ENCODE peak calls at places on chromosomes 13 and 19, in four cellular contexts. One of them, this sample, is unnamed.

GRCh38 chr13:101757446-101758039 is 305.1 kb downstream of the ITGBL1 start:
- DNase-seq in K562: no peak
- DNase-seq in HepG2: no peak
- DNase-seq in A549: peak; percentile 28
- DNase-seq in this sample: no peak

GRCh38 chr13:34764246-34764645 is 177.8 kb upstream of the NBEA start:
- DNase-seq in K562: no peak
- DNase-seq in A549: no peak
- DNase-seq in HepG2: no peak
- DNase-seq in this sample: no peak

GRCh38 chr19:17311455-17312248 is 2.3 kb downstream of the DDA1 start:
- DNase-seq in HepG2: peak; percentile 76
- DNase-seq in A549: peak; percentile 73
- DNase-seq in K562: no peak
- DNase-seq in this sample: no peak

GRCh38 chr19:2524840-2525723 is 49.2 kb downstream of the GADD45B start:
- DNase-seq in HepG2: peak; percentile 68
- DNase-seq in A549: peak; percentile 74
- DNase-seq in K562: no peak
- DNase-seq in this sample: no peak

GRCh38 chr13:71124230-71124629 is 742.8 kb downstream of the DACH1 start:
- DNase-seq in HepG2: no peak
- DNase-seq in A549: no peak
- DNase-seq in K562: no peak
- DNase-seq in this sample: no peak

GRCh38 chr13:54004026-54004699 is 975.5 kb downstream of the OLFM4 start:
- DNase-seq in A549: no peak
- DNase-seq in K562: no peak
- DNase-seq in HepG2: no peak
- DNase-seq in this sample: no peak

GRCh38 chr13:91101436-91101835 is 246.1 kb upstream of the MIR17HG start:
- DNase-seq in K562: no peak
- DNase-seq in HepG2: no peak
- DNase-seq in A549: no peak
- DNase-seq in this sample: no peak

GRCh38 chr13:86710013-86710412 is 910.8 kb upstream of the SLITRK6 start:
- DNase-seq in A549: no peak
- DNase-seq in K562: no peak
- DNase-seq in HepG2: no peak
- DNase-seq in this sample: no peak

GRCh38 chr19:18093439-18094161 is 4.0 kb upstream of the MAST3 start:
- DNase-seq in A549: peak; percentile 52
- DNase-seq in HepG2: peak; percentile 47
- DNase-seq in K562: peak; percentile 89
- DNase-seq in this sample: no peak

GRCh38 chr19:10766049-10766623 is 48.3 kb downstream of the DNM2 start:
- DNase-seq in A549: no peak
- DNase-seq in K562: no peak
- DNase-seq in HepG2: no peak
- DNase-seq in this sample: no peak
- TF ChIP-seq POLR2AphosphoS2 in A549: no peak
- TF ChIP-seq POLR2AphosphoS2 in K562: no peak
- TF ChIP-seq POLR2AphosphoS2 in HepG2: no peak
- TF ChIP-seq POLR2AphosphoS2 in this sample: no peak

GRCh38 chr13:61275251-61275650 is 140.4 kb downstream of the PCDH20 start:
- DNase-seq in A549: no peak
- DNase-seq in K562: no peak
- DNase-seq in HepG2: no peak
- DNase-seq in this sample: no peak
- TF ChIP-seq POLR2AphosphoS2 in A549: no peak
- TF ChIP-seq POLR2AphosphoS2 in K562: no peak
- TF ChIP-seq POLR2AphosphoS2 in HepG2: no peak
- TF ChIP-seq POLR2AphosphoS2 in this sample: no peak

GRCh38 chr19:49421039-49421877 is 2.0 kb downstream of the PTH2 start:
- DNase-seq in HepG2: no peak
- DNase-seq in K562: peak; percentile 96
- DNase-seq in A549: no peak
- DNase-seq in this sample: no peak
- TF ChIP-seq POLR2AphosphoS2 in HepG2: no peak
- TF ChIP-seq POLR2AphosphoS2 in K562: no peak
- TF ChIP-seq POLR2AphosphoS2 in A549: no peak
- TF ChIP-seq POLR2AphosphoS2 in this sample: no peak

GRCh38 chr19:1275260-1275975 is at the start of gene FAM174C:
- DNase-seq in A549: peak; percentile 81
- DNase-seq in HepG2: peak; percentile 91
- DNase-seq in K562: peak; percentile 96
- DNase-seq in this sample: peak; percentile 87

GRCh38 chr19:1278074-1278473 is 2.7 kb downstream of the FAM174C start:
- DNase-seq in A549: no peak
- DNase-seq in K562: no peak
- DNase-seq in HepG2: no peak
- DNase-seq in this sample: no peak

GRCh38 chr19:1277061-1277460 is 1.7 kb downstream of the FAM174C start:
- DNase-seq in HepG2: no peak
- DNase-seq in K562: no peak
- DNase-seq in A549: no peak
- DNase-seq in this sample: no peak

GRCh38 chr19:1275976-1276619 is 768 bp downstream of the FAM174C start:
- DNase-seq in K562: no peak
- DNase-seq in HepG2: no peak
- DNase-seq in A549: no peak
- DNase-seq in this sample: no peak

DNA sequence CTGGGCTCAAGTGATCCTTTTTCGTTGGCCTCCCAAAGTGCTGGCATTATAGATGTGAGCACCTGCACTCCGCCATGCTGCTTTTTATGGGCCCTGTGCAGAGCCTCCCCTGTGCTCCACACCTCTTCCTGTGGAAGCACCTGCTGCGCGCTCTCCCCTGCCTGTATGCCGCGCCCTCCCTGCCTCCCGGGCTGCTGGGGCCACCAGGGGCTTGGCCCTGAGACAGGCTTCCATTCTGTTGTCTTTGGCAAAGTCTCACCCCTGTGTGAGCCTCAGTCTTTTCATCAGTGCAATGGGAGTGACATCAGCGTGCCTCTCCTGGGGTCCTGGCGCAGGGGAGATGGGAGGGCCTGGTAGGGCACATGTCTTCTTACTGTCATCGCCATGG is 1.3 kb downstream of the FAM174C start:
- DNase-seq in K562: no peak
- DNase-seq in HepG2: no peak
- DNase-seq in A549: no peak
- DNase-seq in this sample: no peak
- TF ChIP-seq POLR2AphosphoS2 in K562: no peak
- TF ChIP-seq POLR2AphosphoS2 in HepG2: no peak
- TF ChIP-seq POLR2AphosphoS2 in A549: no peak
- TF ChIP-seq POLR2AphosphoS2 in this sample: no peak

DNA sequence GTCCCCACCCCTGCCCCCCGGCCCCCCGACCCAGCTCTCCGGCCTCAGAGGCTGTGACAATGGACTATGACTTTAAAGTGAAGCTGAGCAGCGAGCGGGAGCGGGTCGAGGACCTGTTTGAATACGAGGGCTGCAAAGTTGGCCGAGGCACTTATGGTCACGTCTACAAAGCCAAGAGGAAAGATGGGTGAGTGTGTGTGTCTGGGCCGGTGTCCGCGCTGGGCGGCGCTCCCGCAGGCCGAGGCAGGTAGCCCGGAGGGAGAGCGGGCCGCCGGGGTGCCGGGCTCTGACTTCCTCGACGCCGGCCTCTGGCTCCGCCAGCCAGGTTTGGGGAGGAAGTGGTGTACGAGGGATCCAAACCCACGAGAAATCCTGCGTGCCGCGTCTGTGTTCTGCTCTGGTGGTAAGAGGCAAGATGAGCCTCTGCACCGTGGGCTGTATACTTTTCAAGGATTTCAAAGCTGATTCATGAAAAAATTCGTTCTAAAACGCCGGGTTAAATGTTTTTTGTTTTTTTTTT is 714 bp downstream of the CDK8 start:
- DNase-seq in HepG2: peak; percentile 44
- DNase-seq in K562: peak; percentile 42
- DNase-seq in A549: peak; percentile 8
- DNase-seq in this sample: no peak
- TF ChIP-seq POLR2AphosphoS2 in HepG2: no peak
- TF ChIP-seq POLR2AphosphoS2 in K562: no peak
- TF ChIP-seq POLR2AphosphoS2 in A549: no peak
- TF ChIP-seq POLR2AphosphoS2 in this sample: no peak

GRCh38 chr19:21483589-21484170 is 21.7 kb upstream of the ZNF429 start:
- DNase-seq in K562: peak; percentile 28
- DNase-seq in HepG2: no peak
- DNase-seq in A549: no peak
- DNase-seq in this sample: no peak
- TF ChIP-seq POLR2AphosphoS2 in K562: no peak
- TF ChIP-seq POLR2AphosphoS2 in HepG2: no peak
- TF ChIP-seq POLR2AphosphoS2 in A549: no peak
- TF ChIP-seq POLR2AphosphoS2 in this sample: no peak

GRCh38 chr19:41893899-41894298 is 10.9 kb downstream of the ARHGEF1 start:
- DNase-seq in A549: no peak
- DNase-seq in HepG2: peak; percentile 59
- DNase-seq in K562: no peak
- DNase-seq in this sample: no peak
- TF ChIP-seq POLR2AphosphoS2 in A549: no peak
- TF ChIP-seq POLR2AphosphoS2 in HepG2: no peak
- TF ChIP-seq POLR2AphosphoS2 in K562: no peak
- TF ChIP-seq POLR2AphosphoS2 in this sample: no peak

GRCh38 chr13:44206429-44206828 is 167.2 kb upstream of the SERP2 start:
- DNase-seq in HepG2: no peak
- DNase-seq in K562: no peak
- DNase-seq in A549: no peak
- DNase-seq in this sample: no peak
- TF ChIP-seq POLR2AphosphoS2 in HepG2: no peak
- TF ChIP-seq POLR2AphosphoS2 in K562: no peak
- TF ChIP-seq POLR2AphosphoS2 in A549: no peak
- TF ChIP-seq POLR2AphosphoS2 in this sample: no peak

GRCh38 chr13:40130871-40131636 is 475.6 kb downstream of the COG6 start:
- DNase-seq in HepG2: peak; percentile 36
- DNase-seq in A549: peak; percentile 26
- DNase-seq in K562: no peak
- DNase-seq in this sample: no peak
- TF ChIP-seq POLR2AphosphoS2 in HepG2: no peak
- TF ChIP-seq POLR2AphosphoS2 in A549: no peak
- TF ChIP-seq POLR2AphosphoS2 in K562: no peak
- TF ChIP-seq POLR2AphosphoS2 in this sample: no peak

GRCh38 chr13:41577437-41577836 is 120.1 kb downstream of the RGCC start:
- DNase-seq in K562: no peak
- DNase-seq in HepG2: no peak
- DNase-seq in A549: no peak
- DNase-seq in this sample: no peak
- TF ChIP-seq POLR2AphosphoS2 in K562: no peak
- TF ChIP-seq POLR2AphosphoS2 in HepG2: no peak
- TF ChIP-seq POLR2AphosphoS2 in A549: no peak
- TF ChIP-seq POLR2AphosphoS2 in this sample: no peak

This sample was measured in GM12878.